ENCODE peak calls at places on chromosomes 3 and 15, in nine cellular contexts. C is adrenal gland; A is choroid plexus epithelial cell; P is NCI-H1105; R is AG20443; Z is mesothelial cell of epicardium; N is LoVo; I is amniotic epithelial cell; M is activated CD4-positive, CD25-positive, alpha-beta regulatory T cell treated with anti-CD3 and anti-CD28 coated beads, Interleukin-2, amount 50 U/mL, for 16 hours. T is an unnamed sample.

GRCh38 chr3:13515786-13516783 is 32.8 kb upstream of the FBLN2 start:
- DNase-seq in C (no peak), A (peak), P (no peak), R (no peak), Z (no peak), N (no peak), I (no peak), M (no peak), T (no peak)

GRCh38 chr15:100058458-100058857 is 283.3 kb downstream of the ADAMTS17 start:
- DNase-seq in C (no peak), A (no peak), P (no peak), R (peak), Z (no peak), N (no peak), I (no peak), M (no peak), T (no peak)

GRCh38 chr3:123406598-123406997 is 42.3 kb downstream of the ADCY5 start:
- DNase-seq in C (peak), A (no peak), P (peak), R (peak), Z (no peak), N (no peak), I (no peak), M (no peak), T (no peak)

GRCh38 chr3:76631251-76631650 is 408.6 kb upstream of the ROBO2 start:
- DNase-seq in C (no peak), A (no peak), P (no peak), R (no peak), Z (no peak), N (no peak), I (no peak), M (no peak), T (no peak)

GRCh38 chr3:66416556-66417304 is 84.1 kb downstream of the LRIG1 start:
- DNase-seq in C (no peak), A (no peak), P (no peak), R (no peak), Z (no peak), N (no peak), I (peak), M (no peak), T (no peak)

GRCh38 chr3:144257381-144257780 is 285.8 kb downstream of the DIPK2A start:
- DNase-seq in C (no peak), A (no peak), P (no peak), R (no peak), Z (no peak), N (peak), I (no peak), M (no peak), T (no peak)

GRCh38 chr3:181691951-181692849 is 19.5 kb upstream of the SOX2 start:
- DNase-seq in C (no peak), A (no peak), P (no peak), R (no peak), Z (no peak), N (no peak), I (no peak), M (no peak), T (no peak)

GRCh38 chr3:107421170-107421792 is 44.0 kb downstream of the CCDC54 start:
- DNase-seq in C (peak), A (peak), P (peak), R (peak), Z (no peak), N (peak), I (peak), M (no peak), T (no peak)

GRCh38 chr3:13653631-13654279 is 104.8 kb downstream of the FBLN2 start:
- DNase-seq in C (no peak), A (no peak), P (no peak), R (no peak), Z (no peak), N (no peak), I (no peak), M (no peak), T (no peak)

GRCh38 chr3:73419993-73420392 is 204.7 kb downstream of the PDZRN3 start:
- DNase-seq in C (no peak), A (no peak), P (no peak), R (peak), Z (no peak), N (no peak), I (peak), M (no peak), T (no peak)

GRCh38 chr3:51876186-51876585 is 785 bp upstream of the IQCF5 start:
- DNase-seq in C (no peak), A (no peak), P (no peak), R (no peak), Z (no peak), N (no peak), I (no peak), M (no peak), T (no peak)

GRCh38 chr3:159934216-159934615 is 54.4 kb upstream of the IL12A start:
- DNase-seq in C (no peak), A (no peak), P (no peak), R (no peak), Z (no peak), N (no peak), I (no peak), M (no peak), T (no peak)

GRCh38 chr15:92909131-92909781 is 9.1 kb downstream of the CHD2 start:
- DNase-seq in C (no peak), A (peak), P (no peak), R (peak), Z (no peak), N (no peak), I (no peak), M (no peak), T (no peak)

GRCh38 chr3:136008732-136009456 is 43.4 kb downstream of the PPP2R3A start:
- DNase-seq in C (peak), A (no peak), P (no peak), R (no peak), Z (no peak), N (no peak), I (peak), M (no peak), T (no peak)

GRCh38 chr3:64238971-64239667 is 13.9 kb upstream of the PRICKLE2 start:
- DNase-seq in C (peak), A (peak), P (no peak), R (peak), Z (peak), N (peak), I (peak), M (no peak), T (no peak)

GRCh38 chr3:41710646-41711388 is 251.1 kb downstream of the ULK4 start:
- DNase-seq in C (no peak), A (peak), P (no peak), R (peak), Z (no peak), N (peak), I (peak), M (no peak), T (no peak)